ENCODE peak calls at places on chromosomes 5 and 9, in seven cellular contexts. H, E, C, Z, T, W and A are unnamed samples.

GRCh38 chr5:141557681-141558136 is 61.1 kb downstream of the DIAPH1 start:
- DNase-seq in T (peak; percentile 81), C (peak; percentile 100), E (peak; percentile 71), H (peak; percentile 69), Z (peak; percentile 55), W (peak; percentile 90), A (peak; percentile 89)

GRCh38 chr5:20466507-20466906 is 478.5 kb upstream of the CDH18 start:
- DNase-seq in Z (no peak), C (no peak), W (no peak), T (no peak), H (no peak), E (no peak), A (no peak)

GRCh38 chr5:135441256-135441915 is 5.8 kb downstream of the DCANP1 start:
- DNase-seq in E (no peak), W (no peak), Z (no peak), H (no peak), C (no peak), T (no peak), A (no peak)

GRCh38 chr9:33687779-33688178 is 107.6 kb upstream of the PRSS3 start:
- DNase-seq in W (no peak), C (peak; percentile 7), T (no peak), E (no peak), H (no peak), Z (no peak), A (no peak)

GRCh38 chr9:72661401-72662135 is 140.2 kb downstream of the TMC1 start:
- DNase-seq in E (no peak), T (no peak), Z (no peak), W (no peak), C (peak; percentile 64), H (no peak), A (no peak)

GRCh38 chr9:86945868-86946711 is 1.2 kb downstream of the GAS1 start:
- DNase-seq in Z (peak; percentile 23), W (peak; percentile 91), H (peak; percentile 82), C (peak; percentile 75), T (peak; percentile 52), E (peak; percentile 44), A (no peak)

GRCh38 chr9:95032580-95033298 is 284.8 kb downstream of the FANCC start:
- DNase-seq in W (no peak), C (no peak), Z (no peak), E (no peak), H (no peak), T (no peak), A (no peak)

GRCh38 chr5:2207966-2208544 is 325.3 kb upstream of the IRX4 start:
- DNase-seq in H (peak; percentile 44), Z (no peak), C (no peak), E (no peak), T (no peak), W (no peak), A (peak; percentile 49)

GRCh38 chr5:33049298-33049697 is 338.2 kb downstream of the NPR3 start:
- DNase-seq in W (peak; percentile 56), Z (no peak), C (no peak), H (no peak), T (no peak), E (no peak), A (no peak)

GRCh38 chr9:36398745-36399144 is 1.3 kb downstream of the RNF38 start:
- DNase-seq in W (no peak), T (no peak), E (no peak), C (peak; percentile 70), Z (no peak), H (no peak), A (no peak)

GRCh38 chr9:121707477-121708424 is 56.3 kb downstream of the DAB2IP start:
- DNase-seq in W (no peak), E (no peak), T (no peak), H (no peak), C (no peak), Z (no peak), A (no peak)

GRCh38 chr9:112831281-112831851 is 59.3 kb downstream of the SLC46A2 start:
- DNase-seq in W (no peak), Z (no peak), E (no peak), H (no peak), C (no peak), T (peak; percentile 73), A (no peak)

GRCh38 chr9:20620658-20621552 is 1.4 kb downstream of the MLLT3 start:
- DNase-seq in H (peak; percentile 63), Z (peak; percentile 25), E (peak; percentile 37), T (peak; percentile 31), C (peak; percentile 53), W (peak; percentile 81), A (no peak)

GRCh38 chr5:77305222-77305846 is 94.9 kb downstream of the PDE8B start:
- DNase-seq in W (no peak), H (no peak), Z (no peak), C (no peak), E (no peak), T (no peak), A (no peak)

DNA sequence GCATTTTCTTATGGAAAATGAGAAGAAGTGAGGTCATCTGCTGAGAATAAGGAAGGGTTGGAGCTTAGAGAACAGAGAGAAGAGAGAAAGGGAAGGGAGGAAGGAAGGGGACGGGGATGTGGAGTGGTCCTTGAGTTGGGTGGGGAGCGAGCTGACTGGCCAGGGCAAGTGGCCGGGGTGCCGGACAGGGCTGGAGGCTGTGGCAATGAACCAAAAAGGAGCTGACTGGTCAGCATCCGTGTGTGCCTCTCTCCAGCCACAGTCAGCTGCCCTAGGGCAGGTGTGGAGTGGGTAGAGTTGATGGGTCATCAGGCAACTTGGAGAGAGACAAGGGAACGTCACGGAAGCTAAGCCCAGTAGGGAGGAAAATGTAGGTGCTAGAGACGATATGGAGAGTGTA is 234.9 kb upstream of the DAP start:
- DNase-seq in T (no peak), H (no peak), E (no peak), W (no peak), Z (no peak), C (no peak), A (no peak)
- H3K4me1 ChIP-seq in T (no peaks in the 10 kb centered on the region), H (no peaks in the 10 kb centered on the region), E (no peaks in the 10 kb centered on the region), W (no peaks in the 10 kb centered on the region), Z (no peaks in the 10 kb centered on the region), C (no peaks in the 10 kb centered on the region), A (no peaks in the 10 kb centered on the region)

GRCh38 chr9:136726118-136726517 is 13.7 kb downstream of the DIPK1B start:
- DNase-seq in W (no peak), T (no peak), E (no peak), C (no peak), Z (no peak), H (no peak), A (no peak)
- H3K4me3 ChIP-seq in W (peak overlapping the region; percentile 98), T (peak overlapping the region; percentile 79), E (peak overlapping the region; percentile 98), C (peak overlapping the region; percentile 0), Z (peak overlapping the region; percentile 96), H (peak overlapping the region; percentile 85), A (peak overlapping the region; percentile 73)

GRCh38 chr9:130711469-130711868 is 17.9 kb downstream of the EXOSC2 start:
- DNase-seq in W (no peak), Z (no peak), E (no peak), H (no peak), C (no peak), T (no peak), A (no peak)

GRCh38 chr9:130710822-130711352 is 17.3 kb downstream of the EXOSC2 start:
- DNase-seq in Z (no peak), T (no peak), H (no peak), C (no peak), E (no peak), W (no peak), A (no peak)

GRCh38 chr9:130712564-130713285 is 19.1 kb downstream of the EXOSC2 start:
- DNase-seq in H (peak; percentile 96), T (peak; percentile 99), C (peak; percentile 98), W (peak; percentile 99), E (peak; percentile 93), Z (peak; percentile 87), A (peak; percentile 98)

DNA sequence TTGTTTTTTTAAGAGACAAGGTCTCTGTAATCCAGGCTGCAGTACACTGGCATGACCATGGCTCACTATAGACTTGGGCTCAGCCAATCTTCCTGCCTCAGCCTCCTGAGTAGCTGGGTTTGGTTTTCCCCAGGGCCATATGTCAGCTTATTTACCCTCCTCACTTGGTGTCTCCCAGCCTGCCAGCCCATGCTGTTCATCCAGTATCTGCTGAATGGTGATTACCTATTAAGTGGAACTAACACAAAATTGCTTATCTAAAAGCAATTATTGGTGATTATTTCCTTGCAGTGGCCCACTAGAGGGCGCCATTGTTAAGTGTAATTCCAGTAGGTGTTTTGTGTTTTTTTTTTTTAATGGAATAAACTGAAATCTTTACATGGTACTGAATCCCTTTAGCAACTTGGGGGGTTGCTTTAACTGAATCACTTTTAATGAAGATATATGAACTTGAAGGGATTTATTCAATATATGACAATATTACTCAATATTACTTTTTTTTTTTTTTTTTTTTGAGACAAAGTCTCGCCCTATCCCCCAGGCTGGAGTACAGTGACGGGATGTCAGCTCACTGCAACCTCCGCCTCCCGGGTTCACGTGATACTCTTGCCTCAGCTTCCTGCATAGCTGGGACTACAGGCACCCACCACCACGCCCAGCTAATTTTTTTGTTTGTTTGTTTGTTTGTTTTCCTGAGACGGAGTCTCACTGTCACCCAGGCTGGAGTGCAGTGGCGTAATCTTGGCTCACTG is 13.8 kb downstream of the EXOSC2 start:
- DNase-seq in Z (peak; percentile 18), T (peak; percentile 69), C (peak; percentile 68), H (peak; percentile 34), E (peak; percentile 62), W (no peak), A (peak; percentile 67)
- H3K36me3 ChIP-seq in Z (peaks cover 13% of the 10 kb centered on the region), T (peaks cover 39% of the 10 kb centered on the region), C (peaks cover 11% of the 10 kb centered on the region), H (peaks cover 16% of the 10 kb centered on the region), E (peaks cover 14% of the 10 kb centered on the region), W (peaks cover 15% of the 10 kb centered on the region), A (peaks cover 32% of the 10 kb centered on the region)

GRCh38 chr5:124663101-124663506 is 83.3 kb downstream of the ZNF608 start:
- DNase-seq in E (no peak), H (no peak), C (no peak), T (no peak), W (no peak), Z (no peak), A (peak; percentile 65)
- H3K4me1 ChIP-seq in E (no peaks in the 10 kb centered on the region), H (peaks cover 42% of the 10 kb centered on the region), C (peaks cover 27% of the 10 kb centered on the region), T (no peaks in the 10 kb centered on the region), W (peaks cover 70% of the 10 kb centered on the region), Z (no peaks in the 10 kb centered on the region), A (peaks cover 48% of the 10 kb centered on the region)

GRCh38 chr9:136284311-136284710 is 19.6 kb downstream of the CCDC187 start:
- DNase-seq in C (no peak), Z (no peak), H (no peak), E (no peak), W (peak; percentile 74), T (no peak), A (no peak)

GRCh38 chr9:136283291-136284235 is 20.3 kb downstream of the CCDC187 start:
- DNase-seq in H (peak; percentile 94), C (peak; percentile 52), E (peak; percentile 54), Z (peak; percentile 48), T (peak; percentile 74), W (peak; percentile 92), A (peak; percentile 49)

GRCh38 chr9:136280535-136281315 is 23.2 kb downstream of the CCDC187 start:
- DNase-seq in Z (no peak), H (no peak), C (no peak), W (no peak), T (no peak), E (no peak), A (no peak)

GRCh38 chr9:136281421-136282271 is 22.2 kb downstream of the CCDC187 start:
- DNase-seq in Z (no peak), C (no peak), H (no peak), W (no peak), T (no peak), E (no peak), A (no peak)

GRCh38 chr9:136282272-136282861 is 21.5 kb downstream of the CCDC187 start:
- DNase-seq in C (no peak), W (no peak), H (no peak), Z (no peak), E (no peak), T (no peak), A (no peak)
- H3K4me3 ChIP-seq in C (no peak overlapping the region), W (no peak overlapping the region), H (no peak overlapping the region), Z (no peak overlapping the region), E (no peak overlapping the region), T (no peak overlapping the region), A (no peak overlapping the region)

GRCh38 chr5:7207979-7208378 is 188.0 kb upstream of the ADCY2 start:
- DNase-seq in H (no peak), E (no peak), T (no peak), C (no peak), W (no peak), Z (no peak), A (no peak)
- H3K36me3 ChIP-seq in H (no peaks in the 10 kb centered on the region), E (no peaks in the 10 kb centered on the region), T (no peaks in the 10 kb centered on the region), C (no peaks in the 10 kb centered on the region), W (no peaks in the 10 kb centered on the region), Z (no peaks in the 10 kb centered on the region), A (no peaks in the 10 kb centered on the region)